ENCODE peak calls at places on chromosome 10, in eight cellular contexts. L is fibroblast of mammary gland; N is neural progenitor cell; B is fibroblast of lung; O is CD8-positive, alpha-beta T cell; G is adipocyte; K is fibroblast of pulmonary artery; E is HFF-Myc. X is an unnamed sample.
A peak's percentile ranks its signal among the peaks of the same experiment; 100 is the strongest.

GRCh38 chr10:22618081-22618785 is 96.1 kb downstream of the PIP4K2A start:
- DNase-seq in L (no peak), N (no peak), B (no peak), O (no peak), G (peak; percentile 30), K (peak; percentile 49), E (no peak), X (no peak)

GRCh38 chr10:86798030-86798429 is 41.6 kb downstream of the BMPR1A start:
- DNase-seq in L (peak; percentile 38), N (no peak), B (peak; percentile 31), O (no peak), G (no peak), K (no peak), E (no peak), X (no peak)

GRCh38 chr10:60340973-60341372 is 48.7 kb downstream of the ANK3 start:
- DNase-seq in L (peak; percentile 6), N (no peak), B (no peak), O (no peak), G (no peak), K (no peak), E (no peak), X (no peak)

GRCh38 chr10:102776779-102777417 is 33.1 kb downstream of the WBP1L start:
- DNase-seq in L (peak; percentile 98), N (peak; percentile 85), B (peak; percentile 96), O (no peak), G (peak; percentile 98), K (peak; percentile 99), E (peak; percentile 90), X (peak; percentile 94)

GRCh38 chr10:115827180-115827579 is 445.8 kb downstream of the GFRA1 start:
- DNase-seq in L (peak; percentile 59), N (no peak), B (peak; percentile 83), O (no peak), G (peak; percentile 22), K (peak; percentile 13), E (no peak), X (no peak)

GRCh38 chr10:106189254-106189653 is 975.3 kb downstream of the SORCS1 start:
- DNase-seq in L (peak; percentile 44), N (peak; percentile 66), B (peak; percentile 1), O (no peak), G (peak; percentile 38), K (peak; percentile 57), E (peak; percentile 7), X (no peak)

GRCh38 chr10:110344622-110345021 is 39.9 kb upstream of the SMNDC1 start:
- DNase-seq in L (no peak), N (no peak), B (no peak), O (no peak), G (peak; percentile 33), K (no peak), E (no peak), X (no peak)

GRCh38 chr10:47020491-47020890 is 109.3 kb downstream of the PTPN20 start:
- DNase-seq in L (peak; percentile 42), N (no peak), B (no peak), O (no peak), G (peak; percentile 36), K (peak; percentile 7), E (no peak), X (peak; percentile 90)

GRCh38 chr10:37584643-37585042 is 272.8 kb downstream of the ZNF248 start:
- DNase-seq in L (no peak), N (no peak), B (no peak), O (no peak), G (no peak), K (no peak), E (no peak), X (no peak)

GRCh38 chr10:90865400-90865799 is 6.4 kb upstream of the RPP30 start:
- DNase-seq in L (peak; percentile 49), N (no peak), B (peak; percentile 64), O (no peak), G (peak; percentile 82), K (peak; percentile 58), E (no peak), X (no peak)

GRCh38 chr10:43238462-43238861 is 28.4 kb downstream of the RASGEF1A start:
- DNase-seq in L (no peak), N (no peak), B (no peak), O (no peak), G (no peak), K (no peak), E (no peak), X (no peak)

DNA sequence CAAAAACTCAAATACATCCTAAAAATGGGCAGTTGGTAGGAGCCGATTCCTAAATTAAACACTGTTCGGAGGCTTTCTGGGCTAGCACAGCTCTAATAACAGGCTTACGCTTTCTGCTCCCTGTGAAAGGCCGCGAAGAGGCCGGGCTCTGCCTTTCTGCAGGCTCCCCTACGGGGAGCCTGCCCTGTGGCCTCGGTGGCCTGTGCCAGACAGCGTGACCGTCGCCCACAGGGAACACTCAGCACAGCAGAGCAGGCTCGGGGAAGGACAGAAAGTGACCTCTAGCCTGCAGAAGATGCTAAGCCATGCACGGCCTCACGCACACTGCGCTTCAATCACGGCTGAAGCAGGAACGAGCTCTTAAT is 64.2 kb downstream of the DIP2C start:
- DNase-seq in L (no peak), N (peak; percentile 63), B (no peak), O (no peak), G (no peak), K (no peak), E (no peak), X (no peak)
- H3K4me3 ChIP-seq in L (no peak overlapping the region), N (no peak overlapping the region), B (no peak overlapping the region), O (no peak overlapping the region), G (peak overlapping the region; percentile 57), K (no peak overlapping the region), E (no peak overlapping the region), X (no peak overlapping the region)

GRCh38 chr10:13115832-13116793 is 16.1 kb downstream of the OPTN start:
- DNase-seq in L (no peak), N (no peak), B (no peak), O (no peak), G (no peak), K (no peak), E (no peak), X (no peak)
- H3K4me3 ChIP-seq in L (no peak overlapping the region), N (no peak overlapping the region), B (no peak overlapping the region), O (no peak overlapping the region), G (no peak overlapping the region), K (no peak overlapping the region), E (no peak overlapping the region), X (no peak overlapping the region)

GRCh38 chr10:11742779-11743298 is 657 bp downstream of the ECHDC3 start:
- DNase-seq in L (no peak), N (no peak), B (peak; percentile 31), O (no peak), G (no peak), K (no peak), E (no peak), X (no peak)

GRCh38 chr10:11742009-11742778 is at the start of gene ECHDC3:
- DNase-seq in L (peak; percentile 36), N (peak; percentile 62), B (peak; percentile 61), O (peak; percentile 12), G (peak; percentile 39), K (peak; percentile 38), E (no peak), X (peak; percentile 92)

GRCh38 chr10:11741608-11742007 is 574 bp upstream of the ECHDC3 start:
- DNase-seq in L (no peak), N (no peak), B (no peak), O (no peak), G (no peak), K (no peak), E (no peak), X (peak; percentile 81)

GRCh38 chr10:11745045-11745444 is 2.9 kb downstream of the ECHDC3 start:
- DNase-seq in L (no peak), N (no peak), B (no peak), O (no peak), G (no peak), K (no peak), E (no peak), X (no peak)

DNA sequence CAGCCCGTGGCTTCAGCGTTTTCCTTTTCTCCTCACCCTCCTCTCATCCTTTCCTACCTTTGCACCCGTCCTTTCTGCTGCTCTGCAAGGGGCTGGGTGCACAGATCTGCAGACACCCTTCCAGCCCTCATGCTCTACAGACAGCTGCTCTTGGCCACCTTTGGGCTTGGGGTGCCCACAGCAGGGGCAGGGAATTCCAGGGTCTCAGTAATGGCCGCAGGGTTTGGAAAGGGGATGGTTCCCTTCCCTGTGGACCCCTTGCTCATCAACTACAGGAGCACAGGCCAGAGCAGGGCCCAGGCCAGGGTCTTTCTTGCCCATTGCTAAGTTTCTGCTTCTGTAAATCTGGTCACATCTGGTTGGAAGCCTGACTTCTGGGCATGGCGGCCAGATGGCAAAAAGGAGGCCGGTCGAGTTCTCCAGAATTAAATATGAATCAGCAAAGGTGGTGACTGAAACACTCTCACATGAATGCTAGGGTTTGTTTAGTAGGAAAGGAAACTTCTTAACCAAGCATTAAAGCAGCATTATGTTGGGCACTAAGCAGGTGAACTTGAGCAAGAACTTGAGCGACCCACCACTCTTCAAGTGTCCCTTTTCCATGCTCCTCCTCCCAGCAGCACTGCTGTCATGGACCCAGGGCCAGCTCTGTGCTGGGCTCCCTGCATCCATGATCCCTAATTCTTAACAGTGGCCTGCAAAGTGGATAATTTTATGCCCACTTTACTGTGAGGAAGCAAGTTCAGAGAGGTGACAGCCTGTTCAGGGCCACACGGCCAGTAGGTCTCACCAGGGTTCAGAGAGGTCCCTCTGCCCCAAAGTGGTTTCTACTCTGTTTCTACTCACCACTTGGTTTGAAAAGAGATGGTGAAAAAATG is 1.5 kb downstream of the ECHDC3 start:
- DNase-seq in L (no peak), N (no peak), B (no peak), O (no peak), G (no peak), K (no peak), E (no peak), X (peak; percentile 60)
- H3K4me3 ChIP-seq in L (no peak overlapping the region), N (no peak overlapping the region), B (peak overlapping the region; percentile 62), O (no peak overlapping the region), G (peak overlapping the region; percentile 69), K (no peak overlapping the region), E (no peak overlapping the region), X (no peak overlapping the region)

GRCh38 chr10:32239770-32240169 is 107.2 kb downstream of the EPC1 start:
- DNase-seq in L (peak; percentile 87), N (no peak), B (peak; percentile 81), O (no peak), G (peak; percentile 55), K (peak; percentile 74), E (no peak), X (no peak)

GRCh38 chr10:32241946-32242345 is 105.0 kb downstream of the EPC1 start:
- DNase-seq in L (peak; percentile 28), N (no peak), B (peak; percentile 32), O (no peak), G (peak; percentile 13), K (no peak), E (no peak), X (no peak)

GRCh38 chr10:32232378-32232777 is 114.6 kb downstream of the EPC1 start:
- DNase-seq in L (no peak), N (no peak), B (no peak), O (no peak), G (no peak), K (no peak), E (no peak), X (no peak)

DNA sequence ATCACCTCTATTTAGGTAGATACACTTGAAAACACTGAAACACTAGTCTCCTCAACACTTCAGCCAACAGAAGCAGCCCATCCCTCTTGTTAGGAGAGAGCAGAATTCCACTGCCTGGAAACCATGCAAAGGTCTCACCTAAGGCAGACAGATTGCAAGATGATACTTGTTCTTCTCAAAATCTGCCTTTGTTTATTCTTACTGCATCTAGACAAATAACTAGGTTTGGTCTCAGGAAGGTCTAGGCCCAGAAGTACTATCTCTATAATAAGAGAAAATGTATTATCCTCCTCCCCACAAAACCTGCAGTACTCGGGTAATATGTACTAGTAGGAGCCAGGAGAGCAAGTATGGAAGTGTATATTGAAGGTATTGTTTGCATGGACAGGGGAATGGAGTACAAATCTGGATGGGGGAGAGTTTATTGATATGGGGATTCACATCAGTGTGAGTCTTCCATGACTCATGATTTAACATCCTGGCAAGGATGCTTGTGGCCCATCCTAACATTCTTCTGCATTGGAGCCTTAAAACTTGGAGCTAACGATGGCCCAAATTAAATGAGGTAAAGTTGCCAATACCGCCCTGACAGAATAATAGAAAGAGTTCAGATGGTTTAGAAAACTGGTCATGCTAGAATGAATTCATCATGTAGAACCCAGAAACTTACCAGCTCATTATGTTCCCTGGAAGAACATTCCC is 109.2 kb downstream of the EPC1 start:
- DNase-seq in L (peak; percentile 82), N (no peak), B (peak; percentile 40), O (no peak), G (peak; percentile 36), K (peak; percentile 23), E (no peak), X (no peak)
- H3K4me3 ChIP-seq in L (no peak overlapping the region), N (no peak overlapping the region), B (no peak overlapping the region), O (no peak overlapping the region), G (no peak overlapping the region), K (no peak overlapping the region), E (no peak overlapping the region), X (no peak overlapping the region)

X was measured in lower leg skin.